ENCODE peak calls at places on chromosomes 5 and 9, in four cellular contexts. X is GM12878, U is K562, K is HL-60. I is an unnamed sample.

GRCh38 chr5:181052526-181052927 is 12.5 kb downstream of the BTNL9 start:
- DNase-seq in K (no peak), X (no peak), U (no peak), I (no peak)

GRCh38 chr9:20980713-20981481 is 50.5 kb downstream of the HACD4 start:
- DNase-seq in X (peak), U (no peak), K (no peak), I (no peak)

GRCh38 chr9:114619205-114619758 is 8.2 kb downstream of the TMEM268 start:
- DNase-seq in K (no peak), X (no peak), U (no peak), I (no peak)

GRCh38 chr5:74433255-74434123 is 207.0 kb downstream of the ENC1 start:
- DNase-seq in K (no peak), X (peak), U (no peak), I (peak)

GRCh38 chr5:159906957-159907356 is 9.3 kb upstream of the ADRA1B start:
- DNase-seq in U (no peak), K (no peak), X (no peak), I (no peak)

GRCh38 chr9:87872079-87872624 is 10.5 kb upstream of the SPATA31E1 start:
- DNase-seq in U (no peak), X (no peak), K (no peak), I (no peak)

GRCh38 chr9:114805670-114806551 is at the start of gene TNFSF15:
- DNase-seq in K (peak), U (no peak), X (peak), I (peak)

GRCh38 chr9:13351768-13352386 is 72.4 kb upstream of the MPDZ start:
- DNase-seq in U (no peak), K (no peak), X (no peak), I (no peak)

GRCh38 chr5:134997015-134997414 is 29.3 kb downstream of the CATSPER3 start:
- DNase-seq in K (no peak), X (no peak), U (no peak), I (no peak)

GRCh38 chr5:1118231-1118698 is 6.4 kb upstream of the SLC12A7 start:
- DNase-seq in U (peak), X (no peak), K (no peak), I (no peak)

GRCh38 chr9:8365029-8365428 is 565.5 kb upstream of the DMAC1 start:
- DNase-seq in U (no peak), K (no peak), X (no peak), I (no peak)

GRCh38 chr5:63931841-63932240 is 30.4 kb downstream of the HTR1A start:
- DNase-seq in U (no peak), X (no peak), K (no peak), I (no peak)

GRCh38 chr5:109688647-109688998 is 1.1 kb upstream of the MAN2A1 start:
- DNase-seq in X (peak), K (no peak), U (peak), I (no peak)

GRCh38 chr9:121144482-121144881 is 57.2 kb downstream of the RAB14 start:
- DNase-seq in U (no peak), K (no peak), X (no peak), I (no peak)

GRCh38 chr5:168686837-168687236 is 107.7 kb upstream of the PANK3 start:
- DNase-seq in K (no peak), X (no peak), U (no peak), I (no peak)

GRCh38 chr5:6260846-6261245 is 117.5 kb downstream of the MED10 start:
- DNase-seq in U (no peak), K (no peak), X (no peak), I (no peak)

GRCh38 chr5:12661617-12662370 is 757.5 kb upstream of the CTNND2 start:
- DNase-seq in K (no peak), X (no peak), U (no peak), I (no peak)

GRCh38 chr5:138337685-138338410 is at the start of gene FAM53C:
- DNase-seq in U (peak), X (peak), K (peak), I (peak)

GRCh38 chr5:133742370-133743036 is 130.2 kb upstream of the FSTL4 start:
- DNase-seq in U (no peak), K (no peak), X (peak), I (no peak)

GRCh38 chr9:115118471-115119156 is 657 bp upstream of the TNC start:
- DNase-seq in U (no peak), X (no peak), K (no peak), I (no peak)

GRCh38 chr5:79357401-79357800 is 121.5 kb downstream of the JMY start:
- DNase-seq in X (no peak), U (no peak), K (no peak), I (no peak)

GRCh38 chr5:72921103-72921502 is 34.7 kb upstream of the FCHO2 start:
- DNase-seq in K (no peak), U (no peak), X (no peak), I (no peak)

GRCh38 chr9:91186311-91187101 is 175.2 kb downstream of the AUH start:
- DNase-seq in X (no peak), U (peak), K (no peak), I (no peak)

DNA sequence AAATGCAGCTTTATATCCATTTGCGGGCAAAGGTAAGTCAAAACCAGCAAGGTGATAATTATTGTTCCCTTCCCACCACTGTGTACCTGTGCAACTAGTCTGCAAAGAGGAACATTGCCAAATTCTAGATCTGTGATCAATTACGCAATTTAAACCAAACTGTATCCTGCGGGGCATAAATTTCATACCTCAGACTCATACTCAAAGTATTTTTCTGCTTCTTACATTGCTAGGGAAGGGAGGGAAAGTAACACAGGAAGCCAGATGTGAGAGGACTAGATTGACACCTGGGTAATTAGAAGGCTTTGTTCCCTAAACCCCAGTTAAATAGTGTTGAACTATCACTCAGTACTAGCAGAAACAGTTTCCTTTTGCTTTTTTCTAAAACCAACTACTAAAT is 240.2 kb upstream of the ZNF608 start:
- DNase-seq in U (no peak), X (no peak), K (no peak), I (no peak)
- TF ChIP-seq SPI1 in U (no peak), X (no peak), K (no peak), I (no peak)

DNA sequence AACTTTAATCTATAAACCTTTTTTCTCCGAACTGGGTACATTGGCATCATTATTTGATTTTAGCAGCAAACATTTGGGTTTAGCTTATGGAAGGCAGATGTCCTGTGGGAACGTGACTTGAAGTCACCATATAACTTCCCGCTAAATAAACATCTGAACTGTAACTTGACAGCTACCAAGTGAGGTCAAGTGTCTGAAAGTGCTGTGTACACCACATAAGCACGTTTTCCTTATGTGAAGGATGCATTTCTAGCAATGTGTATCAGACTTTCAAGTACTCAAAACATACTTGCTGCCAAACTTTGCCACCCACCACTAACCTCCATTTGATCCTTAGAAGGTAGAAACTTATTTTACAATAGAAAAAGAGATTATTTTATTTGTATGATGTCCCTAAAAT is 35.7 kb downstream of the SLC1A3 start:
- DNase-seq in K (no peak), X (no peak), U (no peak), I (no peak)
- TF ChIP-seq SPI1 in K (no peak), X (no peak), U (no peak), I (no peak)

GRCh38 chr9:76894198-76894597 is 11.7 kb downstream of the PRUNE2 start:
- DNase-seq in X (no peak), U (peak), K (no peak), I (no peak)

GRCh38 chr9:76895186-76895585 is 10.7 kb downstream of the PRUNE2 start:
- DNase-seq in U (no peak), K (no peak), X (no peak), I (no peak)

GRCh38 chr9:76891279-76891678 is 14.6 kb downstream of the PRUNE2 start:
- DNase-seq in U (no peak), X (no peak), K (no peak), I (no peak)

GRCh38 chr9:76891874-76892273 is 14.0 kb downstream of the PRUNE2 start:
- DNase-seq in U (no peak), X (no peak), K (no peak), I (peak)

DNA sequence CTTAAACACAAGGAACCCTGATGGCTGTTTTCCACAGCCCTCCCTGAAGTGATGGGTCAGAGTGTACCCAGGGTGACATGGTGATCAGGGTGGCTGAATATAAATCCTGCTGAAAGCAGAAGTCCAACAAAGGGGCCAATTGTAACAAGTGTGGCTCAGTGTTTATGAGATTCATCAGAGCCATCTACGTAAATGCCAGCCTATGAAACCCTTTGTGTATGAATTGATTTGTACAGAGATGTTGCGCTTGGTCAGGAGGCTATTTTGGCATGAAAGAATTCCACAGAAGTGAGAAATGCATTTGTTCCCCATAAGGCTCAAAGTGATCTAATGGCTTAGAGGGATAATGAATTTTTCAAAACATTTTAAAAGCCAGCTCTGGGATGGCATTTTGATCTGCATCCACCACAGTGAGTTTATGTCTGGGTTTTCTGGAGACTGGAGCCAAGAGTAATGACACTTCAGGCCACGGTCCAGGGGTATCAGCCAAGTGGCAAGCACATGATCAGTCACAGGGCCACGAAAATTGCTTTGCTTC is 12.4 kb downstream of the PRUNE2 start:
- DNase-seq in X (no peak), U (no peak), K (no peak), I (no peak)
- TF ChIP-seq SPI1 in X (no peak), U (no peak), K (no peak), I (no peak)

GRCh38 chr9:101200852-101201251 is 172.3 kb downstream of the PLPPR1 start:
- DNase-seq in U (no peak), X (no peak), K (no peak), I (no peak)
- TF ChIP-seq SPI1 in U (no peak), X (no peak), K (no peak), I (no peak)

GRCh38 chr5:162189719-162190118 is 122.1 kb downstream of the GABRG2 start:
- DNase-seq in K (no peak), X (no peak), U (no peak), I (no peak)
- TF ChIP-seq SPI1 in K (no peak), X (no peak), U (no peak), I (no peak)

DNA sequence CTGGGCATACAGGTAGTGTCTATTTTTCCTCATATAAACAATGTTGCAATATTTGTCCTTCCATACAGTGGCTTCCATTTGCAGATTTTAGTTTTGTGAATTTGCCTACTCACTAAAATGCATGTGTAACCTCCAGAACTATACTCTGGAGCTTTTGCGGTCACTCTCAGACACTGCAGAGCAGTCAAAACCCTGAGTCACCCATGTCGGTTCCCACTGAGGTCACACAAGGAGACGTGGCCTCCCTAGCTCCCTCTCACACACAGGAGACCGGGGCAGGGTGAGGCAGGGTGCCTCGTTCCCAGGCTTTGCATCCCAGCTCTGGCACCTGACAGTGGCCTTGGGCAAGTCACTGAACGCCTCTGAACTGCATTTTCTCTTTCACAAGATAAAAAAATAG is 55.5 kb upstream of the ZNF354A start:
- DNase-seq in U (peak), X (no peak), K (no peak), I (no peak)
- TF ChIP-seq SPI1 in U (no peak), X (no peak), K (no peak), I (no peak)

GRCh38 chr9:122372856-122373845 is 2.3 kb downstream of the PTGS1 start:
- DNase-seq in K (no peak), X (no peak), U (no peak), I (no peak)

GRCh38 chr9:122370303-122370702 is 521 bp upstream of the PTGS1 start:
- DNase-seq in U (no peak), X (no peak), K (no peak), I (no peak)

GRCh38 chr9:122374885-122375420 is 4.1 kb downstream of the PTGS1 start:
- DNase-seq in U (peak), K (no peak), X (no peak), I (no peak)

GRCh38 chr9:122370869-122371467 is at the start of gene PTGS1:
- DNase-seq in X (no peak), K (no peak), U (peak), I (peak)

DNA sequence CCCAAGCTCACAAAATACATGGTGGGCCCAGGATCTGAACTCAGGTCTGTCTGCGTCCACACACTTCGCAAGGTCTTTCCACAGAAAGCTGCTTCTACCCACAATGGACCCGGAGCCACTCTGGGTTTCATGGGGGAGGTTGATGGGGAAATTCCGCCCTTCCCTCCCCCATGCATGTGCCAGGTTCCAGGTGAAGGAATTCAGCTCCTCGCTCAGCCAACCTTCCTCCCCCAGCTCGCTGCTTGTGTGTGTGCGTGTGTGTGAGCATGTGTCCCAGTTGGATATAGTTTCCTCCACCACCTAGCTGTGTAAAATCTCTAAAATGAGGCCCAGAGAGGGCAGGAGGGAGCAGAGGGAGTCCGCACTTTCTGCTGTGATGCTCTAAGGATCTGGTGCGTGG is 1.0 kb downstream of the PTGS1 start:
- DNase-seq in U (no peak), K (no peak), X (no peak), I (no peak)
- TF ChIP-seq SPI1 in U (no peak), K (no peak), X (no peak), I (no peak)